ENCODE peak calls at places on chromosome 1, in four cellular contexts. P, V, M and Q are unnamed samples. For H3K4me1, the result is how much of the 10 kb centered on the place peaks cover.

GRCh38 chr1:75265792-75266191 is 131.6 kb downstream of the LHX8 start:
- DNase-seq in P (no peak), V (peak), M (no peak), Q (no peak)

GRCh38 chr1:204841798-204842197 is 28.9 kb upstream of the NFASC start:
- DNase-seq in P (no peak), V (no peak), M (no peak), Q (no peak)

GRCh38 chr1:242506724-242507123 is 17.8 kb downstream of the PLD5 start:
- DNase-seq in P (no peak), V (no peak), M (no peak), Q (no peak)

GRCh38 chr1:88035578-88035977 is 648.5 kb upstream of the PKN2 start:
- DNase-seq in P (no peak), V (no peak), M (no peak), Q (peak)

GRCh38 chr1:38712046-38712445 is 147.5 kb downstream of the RRAGC start:
- DNase-seq in P (no peak), V (no peak), M (no peak), Q (no peak)

GRCh38 chr1:234721476-234722266 is 111.7 kb upstream of the IRF2BP2 start:
- DNase-seq in P (peak), V (no peak), M (peak), Q (no peak)

GRCh38 chr1:23167353-23168078 is 1.1 kb downstream of the LUZP1 start:
- DNase-seq in P (peak), V (peak), M (peak), Q (peak)

GRCh38 chr1:3003039-3003940 is 18.0 kb upstream of the ACTRT2 start:
- DNase-seq in P (no peak), V (no peak), M (peak), Q (peak)

GRCh38 chr1:180548686-180549326 is 10.0 kb upstream of the OVAAL start:
- DNase-seq in P (no peak), V (no peak), M (no peak), Q (no peak)

GRCh38 chr1:154497026-154497806 is 4.8 kb upstream of the TDRD10 start:
- DNase-seq in P (peak), V (peak), M (no peak), Q (peak)

GRCh38 chr1:232166942-232167341 is 463.0 kb downstream of the SIPA1L2 start:
- DNase-seq in P (no peak), V (no peak), M (no peak), Q (no peak)

GRCh38 chr1:36971832-36972231 is 62.5 kb downstream of the GRIK3 start:
- DNase-seq in P (no peak), V (no peak), M (no peak), Q (no peak)

GRCh38 chr1:226443439-226443838 is 35.5 kb upstream of the PARP1 start:
- DNase-seq in P (no peak), V (no peak), M (no peak), Q (no peak)

GRCh38 chr1:61174060-61174788 is 91.9 kb downstream of the NFIA start:
- DNase-seq in P (no peak), V (no peak), M (no peak), Q (no peak)

GRCh38 chr1:166026143-166026542 is 140.7 kb downstream of the FAM78B start:
- DNase-seq in P (no peak), V (no peak), M (no peak), Q (no peak)

GRCh38 chr1:14535619-14536355 is 62.7 kb upstream of the KAZN start:
- DNase-seq in P (no peak), V (no peak), M (no peak), Q (no peak)

GRCh38 chr1:12178511-12178910 is 11.7 kb downstream of the TNFRSF1B start:
- DNase-seq in P (no peak), V (no peak), M (no peak), Q (no peak)

GRCh38 chr1:1013105-1013921 is at the start of gene ISG15:
- DNase-seq in P (peak), V (peak), M (peak), Q (peak)

GRCh38 chr1:89363638-89364536 is at the start of gene GBP6:
- DNase-seq in P (no peak), V (peak), M (no peak), Q (no peak)

GRCh38 chr1:3644273-3644672 is 5.6 kb downstream of the WRAP73 start:
- DNase-seq in P (no peak), V (no peak), M (peak), Q (peak)

GRCh38 chr1:187013582-187014200 is 184.9 kb downstream of the PLA2G4A start:
- DNase-seq in P (no peak), V (no peak), M (no peak), Q (no peak)

GRCh38 chr1:243657793-243658192 is 192.2 kb downstream of the AKT3 start:
- DNase-seq in P (no peak), V (no peak), M (no peak), Q (no peak)

GRCh38 chr1:42933610-42934009 is 25.1 kb downstream of the SLC2A1 start:
- DNase-seq in P (peak), V (no peak), M (no peak), Q (peak)

GRCh38 chr1:17010601-17011438 is 908 bp downstream of the ATP13A2 start:
- DNase-seq in P (peak), V (no peak), M (peak), Q (peak)

GRCh38 chr1:16183157-16183556 is 27.3 kb upstream of the EPHA2 start:
- DNase-seq in P (no peak), V (no peak), M (no peak), Q (no peak)

GRCh38 chr1:203444077-203444683 is 31.4 kb upstream of the PRELP start:
- DNase-seq in P (no peak), V (no peak), M (no peak), Q (no peak)

GRCh38 chr1:93617670-93618488 is 63.8 kb downstream of the BCAR3 start:
- DNase-seq in P (peak), V (no peak), M (peak), Q (no peak)

GRCh38 chr1:59574085-59574484 is 240.7 kb upstream of the HOOK1 start:
- DNase-seq in P (no peak), V (no peak), M (no peak), Q (no peak)

GRCh38 chr1:155073377-155074272 is 5.0 kb upstream of the EFNA3 start:
- DNase-seq in P (no peak), V (no peak), M (peak), Q (peak)

GRCh38 chr1:241253491-241253890 is 103.5 kb downstream of the RGS7 start:
- DNase-seq in P (no peak), V (no peak), M (no peak), Q (no peak)

GRCh38 chr1:8519167-8519566 is 201.3 kb downstream of the SLC45A1 start:
- DNase-seq in P (no peak), V (no peak), M (no peak), Q (no peak)

GRCh38 chr1:210438928-210439841 is 110.5 kb downstream of the HHAT start:
- DNase-seq in P (no peak), V (no peak), M (no peak), Q (no peak)

GRCh38 chr1:63575340-63575826 is 17.8 kb upstream of the PGM1 start:
- DNase-seq in P (no peak), V (peak), M (no peak), Q (no peak)

DNA sequence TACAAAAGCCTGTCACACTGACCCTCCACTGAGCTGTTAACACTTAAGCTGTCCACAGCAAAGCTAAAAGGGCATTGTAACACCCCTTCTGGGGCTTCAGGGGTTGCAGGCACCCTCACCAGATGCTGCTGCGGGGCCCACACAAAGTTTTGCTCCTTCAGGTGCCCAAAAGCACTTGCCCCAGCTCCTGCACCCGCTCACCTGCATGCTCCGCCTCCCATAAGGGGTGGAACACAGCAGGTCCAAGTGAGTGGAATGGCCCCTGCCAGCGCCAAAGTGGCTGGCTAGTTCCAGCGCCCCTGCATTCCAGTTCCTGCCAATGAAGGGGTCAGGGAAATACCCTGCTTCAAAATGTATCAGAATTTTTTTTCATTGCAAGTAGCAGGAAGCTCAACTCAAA is 7.3 kb upstream of the RBP7 start:
- DNase-seq in P (no peak), V (no peak), M (peak), Q (peak)
- H3K4me1 ChIP-seq in P (under half), V (under half), M (under half), Q (under half)

GRCh38 chr1:206930210-206930798 is 8.6 kb upstream of the FCMR start:
- DNase-seq in P (no peak), V (no peak), M (no peak), Q (peak)

GRCh38 chr1:206933333-206933945 is 11.7 kb upstream of the FCMR start:
- DNase-seq in P (peak), V (peak), M (no peak), Q (peak)

GRCh38 chr1:206929509-206929908 is 7.8 kb upstream of the FCMR start:
- DNase-seq in P (no peak), V (no peak), M (no peak), Q (no peak)

GRCh38 chr1:206932271-206932670 is 10.5 kb upstream of the FCMR start:
- DNase-seq in P (no peak), V (no peak), M (no peak), Q (no peak)

GRCh38 chr1:206931709-206932108 is 10.0 kb upstream of the FCMR start:
- DNase-seq in P (no peak), V (no peak), M (no peak), Q (no peak)
- TF ChIP-seq CTCF in P (no peak), V (peak), M (no peak), Q (no peak)

DNA sequence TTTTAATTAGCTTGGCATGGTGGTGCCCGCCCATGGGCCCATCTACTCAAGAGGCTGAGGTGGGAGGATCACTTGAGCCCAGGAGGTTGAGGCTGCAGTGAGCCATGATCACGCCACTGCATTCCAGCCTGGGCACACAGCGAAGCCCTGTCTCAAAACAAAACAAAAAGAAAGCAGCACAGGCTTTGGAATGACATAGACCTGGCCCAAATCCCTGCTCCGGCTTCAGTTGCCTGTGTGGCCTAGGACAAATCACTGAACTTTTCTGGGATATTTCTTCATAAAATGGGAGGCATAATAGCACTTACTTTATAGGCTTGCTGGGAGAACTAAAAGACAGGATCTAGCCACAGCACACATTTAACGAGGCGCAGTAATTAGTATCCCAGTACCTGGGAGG is 2.4 kb downstream of the PEAR1 start:
- DNase-seq in P (no peak), V (no peak), M (peak), Q (no peak)
- H3K4me1 ChIP-seq in P (under half), V (under half), M (under half), Q (half or more)

DNA sequence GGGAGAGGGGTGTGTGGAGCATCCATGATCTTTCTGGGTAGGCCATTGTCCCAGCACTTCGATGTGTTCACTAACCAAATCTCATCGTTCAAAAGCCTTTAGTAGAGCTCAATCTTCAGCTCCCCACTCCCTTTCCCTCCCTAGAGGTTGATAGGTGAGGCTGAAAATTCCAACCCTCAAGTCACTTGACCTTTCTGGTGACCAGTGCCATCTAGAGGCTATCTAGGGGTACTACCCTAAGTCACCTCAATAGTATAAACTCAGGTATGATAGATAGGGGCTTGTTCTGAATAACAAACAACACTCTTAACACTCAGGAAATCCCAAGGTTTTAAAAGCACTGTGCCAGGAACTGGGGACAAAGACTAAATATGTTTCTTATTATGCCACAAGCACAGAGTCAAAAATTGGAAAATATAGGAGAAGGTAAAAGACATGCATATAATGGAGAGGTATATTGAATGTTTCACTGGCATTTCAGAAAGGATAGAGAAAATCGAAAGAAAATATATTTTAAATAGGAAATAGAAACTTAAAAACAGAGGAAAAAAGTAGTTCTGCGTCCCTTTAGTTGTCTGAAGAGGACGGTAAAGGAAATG is 42.9 kb upstream of the CD53 start:
- DNase-seq in P (no peak), V (peak), M (no peak), Q (no peak)
- TF ChIP-seq CTCF in P (peak), V (peak), M (no peak), Q (peak)

GRCh38 chr1:46522969-46523320 is 28.5 kb downstream of the KNCN start:
- DNase-seq in P (no peak), V (no peak), M (peak), Q (peak)

GRCh38 chr1:46522184-46522968 is 29.1 kb downstream of the KNCN start:
- DNase-seq in P (peak), V (no peak), M (peak), Q (peak)

GRCh38 chr1:46520063-46520911 is 30.7 kb downstream of the DMBX1 start:
- DNase-seq in P (no peak), V (peak), M (peak), Q (peak)

GRCh38 chr1:46519209-46519608 is 29.6 kb downstream of the DMBX1 start:
- DNase-seq in P (no peak), V (no peak), M (peak), Q (peak)

DNA sequence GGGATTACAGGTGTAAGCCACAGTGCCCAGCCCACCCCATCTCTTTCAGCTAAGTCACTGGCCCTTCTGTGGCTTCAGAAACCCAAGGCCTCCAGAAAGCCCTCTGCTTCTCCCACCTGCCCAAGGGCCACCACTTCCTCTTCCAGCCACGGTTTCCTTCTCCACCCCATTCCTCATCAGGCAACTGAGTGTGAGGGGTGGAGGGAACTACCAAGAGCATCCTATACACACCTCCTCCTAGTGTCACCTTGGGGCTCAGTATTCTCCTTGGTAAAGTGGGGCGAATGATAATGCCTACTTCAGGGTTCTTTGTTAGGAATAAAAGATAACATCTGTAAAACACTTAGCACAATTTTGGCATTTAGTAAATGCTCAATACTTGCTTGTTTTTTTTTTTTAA is 30.0 kb downstream of the KNCN start:
- DNase-seq in P (no peak), V (no peak), M (peak), Q (no peak)
- H3K4me1 ChIP-seq in P (under half), V (under half), M (under half), Q (under half)

DNA sequence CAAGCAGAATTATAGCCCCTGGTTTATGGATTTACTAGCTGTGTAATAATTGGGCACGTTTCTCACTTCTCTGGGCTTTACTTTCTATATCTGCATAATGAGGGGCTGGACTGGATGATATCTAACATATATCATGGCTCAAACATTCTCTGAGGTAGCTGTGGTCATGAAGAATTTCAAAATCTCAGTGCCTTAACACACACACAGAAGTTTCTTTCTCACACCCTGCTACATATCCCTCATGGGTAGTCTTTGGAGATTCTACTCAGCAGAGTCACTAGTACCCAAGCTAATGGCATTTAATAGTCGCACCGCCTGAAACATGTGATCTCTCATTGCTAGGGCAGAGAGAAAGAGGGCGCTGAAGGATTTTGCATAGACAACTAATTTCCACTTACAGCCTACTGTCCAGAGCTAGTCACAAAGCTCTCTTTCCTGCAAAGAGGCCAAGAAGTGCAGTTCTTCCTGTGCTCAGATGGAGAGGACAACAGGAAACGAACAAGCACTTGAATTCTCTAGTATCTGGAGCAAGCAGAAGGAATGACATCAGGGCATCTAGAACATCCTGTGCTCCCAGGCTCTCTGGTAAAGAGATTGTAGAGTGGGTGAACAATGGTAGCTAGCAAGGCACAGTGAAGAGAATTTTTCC is 183.5 kb upstream of the PTBP2 start:
- DNase-seq in P (no peak), V (peak), M (no peak), Q (no peak)
- TF ChIP-seq CTCF in P (no peak), V (peak), M (no peak), Q (no peak)

DNA sequence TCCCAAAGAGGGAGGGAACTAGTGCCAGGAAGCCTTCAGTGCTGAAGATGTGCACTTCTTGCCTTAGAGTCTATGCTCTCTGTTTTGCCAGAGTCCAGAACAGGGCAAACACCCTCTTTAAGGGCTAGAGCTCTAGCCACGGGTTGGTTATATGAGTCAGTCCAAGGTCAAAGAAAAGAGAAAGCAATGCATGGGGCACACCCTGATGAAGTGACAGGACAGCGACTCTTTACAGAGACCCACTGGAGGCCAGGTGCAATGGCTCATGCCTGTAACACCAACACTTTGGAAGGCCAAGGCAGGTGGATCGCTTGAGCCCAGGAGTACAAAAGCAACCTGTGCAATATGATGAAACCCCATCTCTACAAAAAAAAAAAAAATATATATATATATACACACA is 86.1 kb downstream of the TGFBR3 start:
- DNase-seq in P (no peak), V (no peak), M (no peak), Q (no peak)
- H3K4me1 ChIP-seq in P (under half), V (under half), M (under half), Q (half or more)

DNA sequence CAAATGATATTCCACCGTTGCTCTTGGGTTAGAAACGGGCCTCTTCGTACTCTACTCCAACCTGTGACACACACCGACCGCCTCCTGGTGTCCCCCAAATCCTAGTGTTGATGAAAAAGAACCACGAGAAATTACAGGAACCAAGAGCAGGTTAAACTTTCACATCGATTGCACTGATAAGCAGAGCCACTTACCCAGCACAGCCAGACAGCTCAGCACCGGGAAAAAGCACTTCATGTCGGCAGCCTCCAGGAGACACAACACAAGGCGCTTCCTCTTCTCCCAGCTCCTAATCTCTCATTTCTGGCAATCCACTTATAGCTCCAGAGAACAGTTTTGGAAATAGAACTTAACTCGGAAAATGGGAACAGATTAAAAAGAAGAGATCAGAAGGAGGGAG is 1.4 kb downstream of the IGSF3 start:
- DNase-seq in P (no peak), V (no peak), M (no peak), Q (no peak)
- TF ChIP-seq CTCF in P (no peak), V (no peak), M (no peak), Q (no peak)

DNA sequence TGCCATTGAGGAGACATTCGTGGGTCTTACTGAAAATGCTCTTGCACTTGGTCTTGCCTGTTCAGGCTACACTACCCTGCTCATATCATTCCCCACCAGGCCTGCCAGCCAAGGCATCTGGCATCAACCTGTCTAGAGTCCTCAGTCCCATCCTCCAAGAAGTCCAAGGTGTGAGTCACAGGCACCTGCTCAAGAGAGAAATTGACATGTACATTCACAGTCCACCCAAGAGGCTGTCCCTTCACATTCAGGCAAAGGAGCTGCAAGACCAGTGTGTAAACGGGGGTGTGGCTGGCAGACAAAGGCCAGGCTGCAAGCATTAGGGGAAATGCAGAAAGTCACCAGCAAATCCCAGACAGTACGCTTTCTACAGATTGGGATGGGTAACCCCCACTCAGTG is 13.1 kb upstream of the PLA2G2C start:
- DNase-seq in P (no peak), V (no peak), M (no peak), Q (no peak)
- H3K4me1 ChIP-seq in P (under half), V (under half), M (under half), Q (under half)